ENCODE peak calls at places on chromosomes 13 and 19, in nine cellular contexts. I is neural crest cell; N is GM12865; U is HCT116; F is CD4-positive, alpha-beta T cell; Y is stimulated activated CD4-positive, alpha-beta T cell treated with anti-CD3 and anti-CD28 coated beads, Interleukin-15, amount 100 ng/mL, for 48 hours; W is left colon; S is head of caudate nucleus; G is IMR-90. Z is an unnamed sample.

GRCh38 chr19:30207357-30207756 is 164.8 kb upstream of the ZNF536 start:
- DNase-seq in I (no peak), N (no peak), U (no peak), F (no peak), Y (no peak), W (no peak), S (no peak), G (no peak), Z (no peak)

GRCh38 chr13:67229438-67230242 is 496 bp downstream of the PCDH9 start:
- DNase-seq in I (no peak), N (no peak), U (no peak), F (no peak), Y (no peak), W (no peak), S (no peak), G (peak), Z (no peak)

GRCh38 chr13:24663089-24663395 is 17.2 kb upstream of the ATP12A start:
- DNase-seq in I (no peak), N (no peak), U (no peak), F (no peak), Y (no peak), W (no peak), S (no peak), G (no peak), Z (no peak)

GRCh38 chr19:13883665-13884064 is 6.7 kb downstream of the NANOS3 start:
- DNase-seq in I (no peak), N (no peak), U (no peak), F (no peak), Y (no peak), W (no peak), S (no peak), G (no peak), Z (no peak)

GRCh38 chr19:40228371-40228770 is 1.9 kb upstream of the CCNP start:
- DNase-seq in I (no peak), N (no peak), U (no peak), F (no peak), Y (no peak), W (no peak), S (no peak), G (no peak), Z (no peak)

GRCh38 chr19:11931051-11931450 is 6.1 kb downstream of the ZNF700 start:
- DNase-seq in I (no peak), N (no peak), U (no peak), F (no peak), Y (no peak), W (no peak), S (no peak), G (peak), Z (no peak)

GRCh38 chr13:101706651-101707050 is 254.2 kb downstream of the ITGBL1 start:
- DNase-seq in I (no peak), N (no peak), U (no peak), F (no peak), Y (no peak), W (no peak), S (no peak), G (peak), Z (no peak)

GRCh38 chr19:4650159-4650558 is 10.8 kb downstream of the TNFAIP8L1 start:
- DNase-seq in I (no peak), N (no peak), U (no peak), F (no peak), Y (no peak), W (no peak), S (no peak), G (no peak), Z (no peak)

GRCh38 chr19:56079609-56080008 is 41.5 kb downstream of the ZNF787 start:
- DNase-seq in I (no peak), N (no peak), U (no peak), F (no peak), Y (no peak), W (no peak), S (no peak), G (no peak), Z (no peak)

GRCh38 chr19:48110350-48110966 is at the start of gene PLA2G4C:
- DNase-seq in I (peak), N (peak), U (peak), F (peak), Y (peak), W (peak), S (peak), G (peak), Z (peak)

GRCh38 chr19:18671303-18672043 is 12.0 kb upstream of the CRTC1 start:
- DNase-seq in I (no peak), N (no peak), U (no peak), F (no peak), Y (no peak), W (no peak), S (no peak), G (no peak), Z (no peak)

GRCh38 chr13:48624016-48624415 is 29.7 kb upstream of the CYSLTR2 start:
- DNase-seq in I (no peak), N (no peak), U (no peak), F (no peak), Y (no peak), W (no peak), S (no peak), G (no peak), Z (no peak)

GRCh38 chr19:34359954-34360315 is 5.1 kb upstream of the GPI start:
- DNase-seq in I (no peak), N (no peak), U (no peak), F (no peak), Y (no peak), W (no peak), S (no peak), G (no peak), Z (no peak)

GRCh38 chr19:54169149-54169731 is 3.7 kb downstream of the TMC4 start:
- DNase-seq in I (no peak), N (no peak), U (no peak), F (no peak), Y (no peak), W (no peak), S (no peak), G (no peak), Z (no peak)

GRCh38 chr13:99995503-99996176 is 14.1 kb downstream of the ZIC2 start:
- DNase-seq in I (no peak), N (no peak), U (no peak), F (no peak), Y (no peak), W (no peak), S (no peak), G (no peak), Z (no peak)

GRCh38 chr13:110106726-110107125 is 200.2 kb downstream of the COL4A1 start:
- DNase-seq in I (no peak), N (no peak), U (no peak), F (no peak), Y (no peak), W (no peak), S (no peak), G (no peak), Z (no peak)

GRCh38 chr19:57052102-57052501 is 67.7 kb upstream of the USP29 start:
- DNase-seq in I (no peak), N (no peak), U (no peak), F (no peak), Y (no peak), W (no peak), S (no peak), G (no peak), Z (no peak)

GRCh38 chr13:94236876-94237275 is 242.6 kb downstream of the DCT start:
- DNase-seq in I (no peak), N (peak), U (no peak), F (no peak), Y (no peak), W (no peak), S (no peak), G (no peak), Z (no peak)

GRCh38 chr13:41019027-41019487 is at the start of gene ELF1:
- DNase-seq in I (no peak), N (peak), U (peak), F (peak), Y (peak), W (peak), S (no peak), G (peak), Z (peak)

GRCh38 chr19:44927746-44928145 is 13.3 kb downstream of the APOC1 start:
- DNase-seq in I (no peak), N (no peak), U (no peak), F (no peak), Y (no peak), W (no peak), S (no peak), G (peak), Z (no peak)

Z was measured in stimulated activated naive CD8-positive, alpha-beta T cell treated with anti-CD3 and anti-CD28 coated beads, Interleukin-15, Interleukin-2, amounts not matched to agents 100 U/mL and 50 U/mL, for 24 hours.